ENCODE peak calls at places on chromosomes 12 and 14, in seven cellular contexts. B is CD8-positive, alpha-beta memory T cell; W is uterus; X is HCT116; I is fibroblast of lung; L is tibial nerve; D is naive thymus-derived CD4-positive, alpha-beta T cell. K is an unnamed sample.
A peak's percentile ranks its signal among the peaks of the same experiment; 100 is the strongest.

GRCh38 chr12:102638777-102639176 is 158.4 kb upstream of the IGF1 start:
- DNase-seq in W (no peak), X (no peak), D (no peak), B (no peak), L (no peak), I (peak; percentile 31), K (no peak)

GRCh38 chr12:25800101-25800500 is 158.4 kb upstream of the RASSF8 start:
- DNase-seq in I (peak; percentile 37), L (no peak), W (no peak), D (no peak), X (no peak), B (no peak), K (no peak)

GRCh38 chr12:10739157-10740118 is 16.3 kb upstream of the YBX3 start:
- DNase-seq in D (no peak), B (no peak), L (no peak), X (no peak), I (no peak), W (no peak), K (no peak)

GRCh38 chr12:2309647-2310046 is 256.9 kb downstream of the CACNA1C start:
- DNase-seq in L (no peak), D (no peak), W (no peak), X (no peak), I (no peak), B (no peak), K (no peak)

GRCh38 chr14:101457177-101457935 is 103.9 kb upstream of the DIO3 start:
- DNase-seq in D (no peak), B (no peak), L (no peak), I (no peak), X (no peak), W (no peak), K (no peak)

GRCh38 chr12:99224237-99224636 is 423.3 kb upstream of the GARIN6 start:
- DNase-seq in X (no peak), W (no peak), D (no peak), I (no peak), L (no peak), B (no peak), K (no peak)

GRCh38 chr12:120820885-120821510 is 83.2 kb downstream of the SPPL3 start:
- DNase-seq in D (peak; percentile 40), L (no peak), X (no peak), B (no peak), I (no peak), W (no peak), K (no peak)

GRCh38 chr14:96285667-96286066 is 29.7 kb downstream of the BDKRB1 start:
- DNase-seq in L (no peak), I (peak; percentile 37), W (peak; percentile 58), D (no peak), B (no peak), X (no peak), K (no peak)

GRCh38 chr12:18703326-18703725 is 34.5 kb downstream of the PLCZ1 start:
- DNase-seq in W (no peak), B (no peak), I (no peak), D (no peak), X (no peak), L (no peak), K (no peak)

GRCh38 chr12:1922075-1922709 is 3.7 kb upstream of the CACNA2D4 start:
- DNase-seq in D (no peak), W (no peak), X (no peak), L (no peak), B (no peak), I (no peak), K (no peak)

GRCh38 chr12:16229676-16230075 is 47.8 kb downstream of the SLC15A5 start:
- DNase-seq in D (no peak), X (no peak), B (no peak), L (no peak), I (no peak), W (no peak), K (no peak)

GRCh38 chr12:105983622-105984325 is 155.0 kb downstream of the NUAK1 start:
- DNase-seq in L (no peak), X (no peak), I (peak; percentile 97), W (no peak), D (no peak), B (no peak), K (no peak)

GRCh38 chr12:11752403-11753150 is 103.1 kb downstream of the ETV6 start:
- DNase-seq in L (no peak), W (no peak), B (no peak), D (no peak), X (no peak), I (no peak), K (no peak)

GRCh38 chr12:11746940-11747716 is 97.7 kb downstream of the ETV6 start:
- DNase-seq in D (no peak), L (no peak), X (no peak), B (no peak), W (no peak), I (no peak), K (no peak)

GRCh38 chr12:11747969-11748368 is 98.5 kb downstream of the ETV6 start:
- DNase-seq in D (no peak), I (no peak), X (no peak), B (no peak), W (no peak), L (no peak), K (no peak)

GRCh38 chr12:11753151-11753501 is 103.7 kb downstream of the ETV6 start:
- DNase-seq in L (no peak), D (no peak), X (no peak), B (no peak), I (no peak), W (no peak), K (no peak)

GRCh38 chr12:11749943-11750690 is 100.6 kb downstream of the ETV6 start:
- DNase-seq in X (no peak), B (no peak), W (no peak), L (no peak), I (no peak), D (no peak), K (no peak)
- H3K27ac ChIP-seq in X (no peak overlapping the region), B (no peak overlapping the region), W (no peak overlapping the region), L (peak overlapping the region; percentile 51), I (no peak overlapping the region), D (no peak overlapping the region), K (peak overlapping the region; percentile 28)

DNA sequence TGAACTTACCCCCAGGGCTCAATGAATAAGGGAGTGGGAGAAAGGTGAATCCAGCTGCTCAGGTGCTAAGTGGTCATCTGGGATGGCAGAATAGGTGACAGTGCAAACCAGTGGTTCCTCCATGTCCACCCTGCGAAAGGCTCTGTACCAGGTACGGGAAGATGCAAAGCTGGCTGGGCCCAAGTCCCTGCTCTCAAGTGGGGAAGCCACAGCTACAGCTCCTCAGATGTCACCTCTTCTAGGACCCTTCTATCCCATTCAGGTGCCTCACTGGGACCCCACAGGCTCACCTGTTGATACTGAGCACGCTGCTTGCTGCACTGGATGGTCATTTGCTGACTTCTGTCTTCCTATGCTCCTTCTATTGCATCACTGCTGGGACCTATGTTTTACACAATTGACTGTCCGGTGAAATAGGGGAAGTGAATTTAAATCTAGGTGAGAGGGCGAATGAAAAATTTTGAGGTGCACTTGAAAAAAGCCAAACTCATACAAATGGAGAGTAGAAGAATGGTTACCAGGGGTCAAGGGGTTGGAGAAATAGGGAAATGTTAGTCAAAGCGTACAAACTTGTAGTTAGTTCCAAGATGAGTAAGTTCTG is 20.3 kb upstream of the PPP4R4 start:
- DNase-seq in X (no peak), L (no peak), D (no peak), I (no peak), B (no peak), W (no peak), K (no peak)
- H3K27ac ChIP-seq in X (no peak overlapping the region), L (no peak overlapping the region), D (no peak overlapping the region), I (no peak overlapping the region), B (no peak overlapping the region), W (no peak overlapping the region), K (no peak overlapping the region)

DNA sequence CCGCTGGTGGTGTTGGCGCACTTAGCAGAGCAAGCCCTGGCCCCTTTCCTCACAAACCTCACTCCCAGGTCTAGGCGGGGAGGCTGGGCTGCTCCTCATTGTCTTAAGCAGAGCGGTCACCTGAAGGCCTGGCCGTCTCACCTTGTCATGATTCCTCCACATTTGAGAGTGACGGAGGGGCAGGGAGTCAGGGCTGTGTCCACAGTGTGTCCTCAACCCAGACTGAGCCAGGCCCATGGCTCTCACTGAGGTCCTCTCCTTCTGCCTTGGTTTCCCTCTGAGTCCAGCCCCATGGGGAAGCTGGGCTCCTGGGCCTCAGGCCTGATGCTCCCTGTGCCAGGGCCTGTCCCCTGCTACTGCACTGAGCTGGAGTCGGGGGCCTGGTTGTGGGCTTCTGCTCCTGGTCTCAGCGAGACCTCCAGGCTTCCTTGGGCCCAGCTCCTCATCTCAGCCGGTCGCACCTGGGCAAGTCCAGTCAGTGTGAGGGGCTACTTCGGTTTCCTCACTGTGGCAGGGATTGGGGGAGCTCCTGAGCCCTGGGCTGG is 44.9 kb downstream of the KRT80 start:
- DNase-seq in I (no peak), X (no peak), D (no peak), L (no peak), W (no peak), B (no peak), K (no peak)
- H3K27ac ChIP-seq in I (peak overlapping the region; percentile 96), X (peak overlapping the region; percentile 100), D (no peak overlapping the region), L (peak overlapping the region; percentile 91), W (peak overlapping the region; percentile 79), B (no peak overlapping the region), K (no peak overlapping the region)

GRCh38 chr12:89346741-89347324 is 5.5 kb downstream of the DUSP6 start:
- DNase-seq in I (peak; percentile 74), W (peak; percentile 23), X (peak; percentile 45), D (no peak), B (no peak), L (peak; percentile 28), K (no peak)

GRCh38 chr12:89345376-89345775 is 6.9 kb downstream of the DUSP6 start:
- DNase-seq in I (no peak), L (no peak), B (no peak), D (no peak), X (no peak), W (no peak), K (no peak)

GRCh38 chr12:89347325-89347829 is 4.9 kb downstream of the DUSP6 start:
- DNase-seq in I (no peak), B (no peak), W (no peak), X (no peak), L (no peak), D (no peak), K (no peak)

GRCh38 chr12:89344862-89345202 is 7.5 kb downstream of the DUSP6 start:
- DNase-seq in B (no peak), W (no peak), D (no peak), X (no peak), L (no peak), I (no peak), K (no peak)

DNA sequence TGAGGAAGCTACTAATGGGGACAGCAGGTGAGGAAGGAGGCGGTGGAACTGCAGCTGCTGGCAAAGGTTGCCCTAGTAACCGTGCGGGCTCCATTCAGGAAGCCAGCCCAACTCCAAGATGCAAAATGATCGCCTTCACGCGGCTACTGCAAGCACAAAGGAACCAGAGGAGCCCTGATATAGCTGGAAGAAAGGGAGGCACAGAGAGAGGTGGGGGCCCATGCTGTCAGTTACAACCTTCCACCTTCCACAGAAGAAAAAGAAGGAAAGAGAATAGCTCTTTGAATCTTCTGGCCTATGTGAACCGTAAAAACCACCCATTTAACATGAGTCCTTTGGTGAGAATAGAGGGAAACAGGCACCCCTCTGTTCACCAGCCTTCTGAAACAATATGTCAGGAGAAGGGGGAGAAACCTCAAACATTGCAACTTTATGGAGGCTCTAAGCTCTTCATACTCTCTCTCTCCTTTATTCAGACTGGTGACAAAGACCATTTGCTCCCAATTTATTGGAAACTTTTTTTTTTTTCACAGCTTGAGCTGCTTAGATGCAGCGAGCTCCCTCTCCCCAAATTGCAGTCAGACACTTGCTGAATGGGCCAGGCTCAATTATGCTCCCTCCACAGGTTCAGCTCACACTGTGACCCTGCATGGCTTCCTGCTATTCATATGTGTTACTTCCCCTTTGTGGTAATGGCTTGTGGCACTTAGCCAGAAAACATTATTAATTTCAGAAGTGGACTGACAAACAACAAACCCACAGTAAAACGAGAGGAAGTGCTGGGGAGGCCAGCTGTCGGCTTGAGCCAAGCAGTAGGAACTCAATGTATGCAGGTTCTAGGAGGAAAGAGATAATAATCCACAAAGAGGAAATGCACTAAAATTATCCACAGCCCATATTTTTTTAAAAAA is 6.2 kb downstream of the DUSP6 start:
- DNase-seq in X (peak; percentile 61), D (peak; percentile 7), I (peak; percentile 72), L (peak; percentile 74), B (peak; percentile 62), W (no peak), K (no peak)
- H3K27ac ChIP-seq in X (peak overlapping the region; percentile 43), D (no peak overlapping the region), I (peak overlapping the region; percentile 45), L (peak overlapping the region; percentile 97), B (peak overlapping the region; percentile 7), W (peak overlapping the region; percentile 42), K (peak overlapping the region; percentile 13)

K was measured in substantia nigra.